ENCODE peak calls at places on chromosomes 6 and 20, in seven cellular contexts. O is LHCN-M2; Q is stimulated activated CD8-positive, alpha-beta memory T cell treated with anti-CD3 and anti-CD28 coated beads, Interleukin-12 subunit alpha, Interleukin-12 subunit beta, amount 100 ng/mL, for 1 hour; Z is neural progenitor cell; Y is hippocampal formation; J is NCI-H460; T is COLO829. A is an unnamed sample.

GRCh38 chr6:45447721-45448120 is 70.0 kb upstream of the SUPT3H start:
- DNase-seq in T (no peak), Z (no peak), Q (no peak), Y (no peak), J (no peak), O (no peak), A (no peak)

GRCh38 chr6:16505711-16506362 is 255.4 kb downstream of the ATXN1 start:
- DNase-seq in Q (no peak), J (no peak), Z (no peak), T (no peak), Y (no peak), O (peak), A (no peak)

GRCh38 chr6:81996414-81996813 is 243.9 kb upstream of the TENT5A start:
- DNase-seq in Q (no peak), O (peak), T (no peak), J (no peak), Z (no peak), Y (no peak), A (no peak)

GRCh38 chr6:129661478-129662405 is 48.2 kb downstream of the ARHGAP18 start:
- DNase-seq in O (no peak), Y (no peak), T (no peak), Z (no peak), Q (no peak), J (no peak), A (no peak)

GRCh38 chr6:50087231-50087954 is 37.7 kb upstream of the DEFB112 start:
- DNase-seq in O (peak), J (no peak), Y (no peak), Q (no peak), T (no peak), Z (peak), A (no peak)

GRCh38 chr6:110681543-110682459 is 133.5 kb downstream of the CDK19 start:
- DNase-seq in Y (no peak), O (peak), Q (no peak), T (no peak), Z (no peak), J (no peak), A (no peak)

GRCh38 chr6:144012534-144012933 is 4.5 kb upstream of the PLAGL1 start:
- DNase-seq in T (no peak), Y (no peak), J (no peak), O (no peak), Q (no peak), Z (no peak), A (no peak)

GRCh38 chr6:149046822-149047246 is 270.7 kb upstream of the TAB2 start:
- DNase-seq in J (no peak), Y (no peak), Z (no peak), O (no peak), T (no peak), Q (no peak), A (no peak)

GRCh38 chr6:114007451-114007953 is 36.6 kb upstream of the HDAC2 start:
- DNase-seq in Q (no peak), J (no peak), O (peak), T (no peak), Z (no peak), Y (no peak), A (no peak)

GRCh38 chr6:111730835-111731234 is 125.2 kb upstream of the TRAF3IP2 start:
- DNase-seq in O (no peak), T (no peak), Z (peak), Q (no peak), J (no peak), Y (peak), A (peak)

GRCh38 chr6:129184324-129184723 is 301.4 kb downstream of the LAMA2 start:
- DNase-seq in Q (no peak), Y (no peak), J (no peak), Z (no peak), T (no peak), O (no peak), A (no peak)

GRCh38 chr6:113190170-113190569 is 667.0 kb upstream of the MARCKS start:
- DNase-seq in Z (peak), O (no peak), Y (no peak), Q (no peak), T (no peak), J (no peak), A (no peak)

GRCh38 chr20:4898845-4899244 is 102.5 kb downstream of the SLC23A2 start:
- DNase-seq in Y (no peak), Q (no peak), O (no peak), T (no peak), Z (no peak), J (no peak), A (no peak)

GRCh38 chr20:2746636-2747265 is 53.7 kb downstream of the CPXM1 start:
- DNase-seq in J (no peak), O (no peak), Z (no peak), Q (no peak), Y (no peak), T (no peak), A (no peak)

GRCh38 chr6:33995046-33995872 is 150.6 kb downstream of the GRM4 start:
- DNase-seq in Y (no peak), Z (no peak), J (no peak), O (no peak), T (no peak), Q (no peak), A (peak)

GRCh38 chr6:152124432-152125074 is 317.1 kb downstream of the ESR1 start:
- DNase-seq in Z (peak), O (peak), T (peak), Q (no peak), Y (no peak), J (peak), A (no peak)

GRCh38 chr6:11650297-11650696 is 112.7 kb downstream of the TMEM170B start:
- DNase-seq in J (no peak), Z (peak), Y (no peak), T (no peak), O (peak), Q (no peak), A (no peak)

GRCh38 chr6:142845624-142846458 is 99.1 kb downstream of the HIVEP2 start:
- DNase-seq in T (peak), Y (peak), Q (no peak), O (peak), J (peak), Z (peak), A (peak)

GRCh38 chr20:19021406-19022117 is 190.9 kb upstream of the SLC24A3 start:
- DNase-seq in Y (no peak), J (no peak), O (no peak), T (no peak), Q (no peak), Z (no peak), A (no peak)

GRCh38 chr20:35632539-35633115 is 17.0 kb downstream of the SPAG4 start:
- DNase-seq in T (no peak), J (no peak), Z (no peak), Q (no peak), O (no peak), Y (no peak), A (no peak)

GRCh38 chr20:36856691-36857635 is 19.0 kb upstream of the TLDC2 start:
- DNase-seq in J (no peak), Q (no peak), Y (no peak), T (peak), Z (no peak), O (peak), A (no peak)

GRCh38 chr6:138287144-138287955 is 69.1 kb upstream of the PBOV1 start:
- DNase-seq in Y (no peak), Z (peak), Q (peak), O (no peak), J (no peak), T (peak), A (peak)

GRCh38 chr6:108714012-108714773 is 134.0 kb upstream of the ARMC2 start:
- DNase-seq in Y (no peak), T (no peak), J (no peak), O (peak), Z (no peak), Q (no peak), A (no peak)

GRCh38 chr6:144327081-144327480 is 41.9 kb downstream of the UTRN start:
- DNase-seq in Q (no peak), O (no peak), Y (no peak), Z (no peak), J (no peak), T (no peak), A (no peak)

GRCh38 chr6:143034689-143035334 is 25.9 kb upstream of the AIG1 start:
- DNase-seq in Y (no peak), T (no peak), Q (no peak), O (no peak), Z (no peak), J (no peak), A (no peak)

GRCh38 chr6:96651816-96652215 is 88.9 kb downstream of the FHL5 start:
- DNase-seq in O (no peak), T (no peak), J (no peak), Y (no peak), Z (no peak), Q (no peak), A (no peak)